ENCODE peak calls at places on chromosomes 3 and 15, in five cellular contexts. Q, T, M, U and J are unnamed samples.

GRCh38 chr15:61186905-61187865 is 41.9 kb downstream of the RORA start:
- DNase-seq in Q (no peak), T (no peak), M (no peak), U (no peak), J (peak)

GRCh38 chr15:52392008-52392687 is 96.5 kb upstream of the MYO5C start:
- DNase-seq in Q (peak), T (peak), M (no peak), U (no peak), J (no peak)

GRCh38 chr3:94121161-94121560 is 58.3 kb downstream of the NSUN3 start:
- DNase-seq in Q (no peak), T (no peak), M (no peak), U (no peak), J (no peak)

GRCh38 chr3:50321844-50322385 is 630 bp downstream of the HYAL2 start:
- DNase-seq in Q (no peak), T (no peak), M (no peak), U (no peak), J (no peak)

GRCh38 chr15:74888716-74889115 is 1.1 kb upstream of the MPI start:
- DNase-seq in Q (no peak), T (no peak), M (no peak), U (no peak), J (no peak)

GRCh38 chr3:46702246-46703012 is 1.2 kb downstream of the TMIE start:
- DNase-seq in Q (no peak), T (no peak), M (no peak), U (no peak), J (no peak)

GRCh38 chr15:62115847-62116246 is 49.1 kb downstream of the C2CD4A start:
- DNase-seq in Q (no peak), T (peak), M (no peak), U (no peak), J (no peak)

GRCh38 chr3:100257601-100258000 is 3.2 kb upstream of the TBC1D23 start:
- DNase-seq in Q (peak), T (no peak), M (no peak), U (no peak), J (no peak)

GRCh38 chr15:60426870-60427528 is 29.2 kb upstream of the ANXA2 start:
- DNase-seq in Q (peak), T (no peak), M (no peak), U (no peak), J (no peak)

GRCh38 chr3:97950360-97950759 is 21.9 kb downstream of the RIOX2 start:
- DNase-seq in Q (no peak), T (no peak), M (no peak), U (no peak), J (no peak)

GRCh38 chr3:35523838-35524237 is 115.5 kb upstream of the ARPP21 start:
- DNase-seq in Q (no peak), T (peak), M (no peak), U (no peak), J (no peak)

GRCh38 chr15:75508741-75509532 is 57.4 kb upstream of the SIN3A start:
- DNase-seq in Q (peak), T (peak), M (peak), U (no peak), J (peak)

GRCh38 chr3:121989943-121990342 is 32.1 kb downstream of the ILDR1 start:
- DNase-seq in Q (no peak), T (peak), M (no peak), U (no peak), J (no peak)

GRCh38 chr3:169501080-169501479 is 162.4 kb downstream of the MECOM start:
- DNase-seq in Q (no peak), T (no peak), M (no peak), U (no peak), J (peak)

GRCh38 chr3:161599702-161600101 is 103.1 kb downstream of the OTOL1 start:
- DNase-seq in Q (no peak), T (peak), M (no peak), U (no peak), J (no peak)

GRCh38 chr3:128801779-128802369 is 75.9 kb downstream of the RAB7A start:
- DNase-seq in Q (no peak), T (no peak), M (no peak), U (no peak), J (no peak)

GRCh38 chr3:128804017-128804816 is 75.2 kb upstream of the ACAD9 start:
- DNase-seq in Q (peak), T (no peak), M (peak), U (peak), J (no peak)

GRCh38 chr3:128803307-128803706 is 76.1 kb upstream of the ACAD9 start:
- DNase-seq in Q (no peak), T (no peak), M (no peak), U (no peak), J (no peak)

GRCh38 chr3:128799650-128800049 is 73.7 kb downstream of the RAB7A start:
- DNase-seq in Q (no peak), T (no peak), M (no peak), U (no peak), J (no peak)

GRCh38 chr3:128800241-128801187 is 74.5 kb downstream of the RAB7A start:
- DNase-seq in Q (no peak), T (no peak), M (no peak), U (no peak), J (no peak)
- TF ChIP-seq RAD21 in Q (no peak), T (no peak), M (no peak), U (no peak), J (no peak)

GRCh38 chr3:175179055-175179454 is 319.9 kb downstream of the NAALADL2 start:
- DNase-seq in Q (peak), T (peak), M (no peak), U (no peak), J (no peak)
- TF ChIP-seq RCOR1 in Q (no peak), T (no peak), M (no peak), U (no peak), J (no peak)

GRCh38 chr15:79031201-79031600 is 59.4 kb downstream of the RASGRF1 start:
- DNase-seq in Q (no peak), T (no peak), M (no peak), U (no peak), J (no peak)

GRCh38 chr15:79027532-79028410 is 62.8 kb downstream of the RASGRF1 start:
- DNase-seq in Q (no peak), T (no peak), M (no peak), U (no peak), J (no peak)

GRCh38 chr15:79025802-79026201 is 64.8 kb downstream of the RASGRF1 start:
- DNase-seq in Q (no peak), T (no peak), M (no peak), U (no peak), J (no peak)

GRCh38 chr15:79030470-79030869 is 60.1 kb downstream of the RASGRF1 start:
- DNase-seq in Q (no peak), T (no peak), M (no peak), U (no peak), J (no peak)

GRCh38 chr15:79028411-79028964 is 62.1 kb downstream of the RASGRF1 start:
- DNase-seq in Q (peak), T (peak), M (peak), U (no peak), J (peak)
- TF ChIP-seq RAD21 in Q (peak), T (peak), M (peak), U (peak), J (peak)

GRCh38 chr3:10248184-10248983 is at the start of gene TATDN2:
- DNase-seq in Q (peak), T (peak), M (peak), U (peak), J (peak)

GRCh38 chr3:10253731-10254130 is 5.5 kb downstream of the TATDN2 start:
- DNase-seq in Q (no peak), T (no peak), M (no peak), U (no peak), J (no peak)

GRCh38 chr3:10248984-10249748 is 907 bp downstream of the TATDN2 start:
- DNase-seq in Q (peak), T (peak), M (peak), U (no peak), J (peak)

GRCh38 chr3:10249833-10250232 is 1.6 kb downstream of the TATDN2 start:
- DNase-seq in Q (peak), T (no peak), M (no peak), U (no peak), J (no peak)

GRCh38 chr3:10251006-10251405 is 2.7 kb downstream of the TATDN2 start:
- DNase-seq in Q (no peak), T (no peak), M (no peak), U (no peak), J (no peak)
- TF ChIP-seq RCOR1 in Q (no peak), T (no peak), M (no peak), U (no peak), J (no peak)

GRCh38 chr3:55487376-55488241 is 503 bp upstream of the WNT5A start:
- DNase-seq in Q (peak), T (peak), M (no peak), U (no peak), J (peak)
- TF ChIP-seq RAD21 in Q (no peak), T (no peak), M (no peak), U (peak), J (no peak)

GRCh38 chr3:117997201-117998049 is 1037.2 kb downstream of the IGSF11 start:
- DNase-seq in Q (peak), T (peak), M (peak), U (peak), J (peak)
- TF ChIP-seq RCOR1 in Q (no peak), T (no peak), M (no peak), U (no peak), J (no peak)

DNA sequence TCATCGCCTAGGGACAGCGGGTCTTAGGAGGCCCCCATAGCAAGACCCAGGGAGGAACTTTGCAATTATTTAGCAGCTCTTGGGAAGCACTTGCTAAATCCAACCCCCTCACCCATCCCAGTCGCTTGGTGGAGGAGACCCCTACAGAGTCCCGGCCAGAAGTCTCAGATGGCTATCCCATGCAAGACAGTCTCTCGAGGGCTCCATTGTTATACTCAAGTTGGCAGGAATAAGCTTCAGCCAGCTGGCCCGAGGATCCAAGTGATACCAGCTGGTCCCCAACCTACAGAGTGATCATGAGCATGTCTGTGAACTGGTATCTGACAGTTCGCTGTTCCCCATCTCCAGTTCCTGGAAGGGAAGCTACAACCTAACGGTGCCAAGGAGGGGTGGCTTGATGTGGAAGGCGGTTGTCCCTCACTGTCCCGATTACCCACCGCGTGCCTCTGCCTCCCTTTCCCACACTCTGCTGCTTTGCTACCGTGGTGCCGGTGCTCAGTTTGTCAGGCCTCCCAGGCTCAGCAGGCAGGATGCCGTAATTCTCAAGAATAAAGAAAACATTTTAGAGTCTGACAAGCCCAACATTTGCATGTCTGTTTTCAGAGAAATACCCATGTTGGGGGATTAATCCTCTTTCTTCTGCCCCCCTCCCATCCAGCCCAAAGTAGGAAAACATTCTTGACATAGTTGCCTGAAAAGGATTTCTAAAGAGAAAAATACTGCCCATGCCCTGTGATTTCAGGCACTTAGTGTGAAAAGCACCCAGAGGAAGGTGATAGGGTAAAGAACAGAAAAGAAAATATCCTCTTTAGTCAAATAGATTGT is 49.5 kb upstream of the HES1 start:
- DNase-seq in Q (no peak), T (no peak), M (no peak), U (no peak), J (no peak)
- TF ChIP-seq RAD21 in Q (no peak), T (no peak), M (no peak), U (no peak), J (no peak)

DNA sequence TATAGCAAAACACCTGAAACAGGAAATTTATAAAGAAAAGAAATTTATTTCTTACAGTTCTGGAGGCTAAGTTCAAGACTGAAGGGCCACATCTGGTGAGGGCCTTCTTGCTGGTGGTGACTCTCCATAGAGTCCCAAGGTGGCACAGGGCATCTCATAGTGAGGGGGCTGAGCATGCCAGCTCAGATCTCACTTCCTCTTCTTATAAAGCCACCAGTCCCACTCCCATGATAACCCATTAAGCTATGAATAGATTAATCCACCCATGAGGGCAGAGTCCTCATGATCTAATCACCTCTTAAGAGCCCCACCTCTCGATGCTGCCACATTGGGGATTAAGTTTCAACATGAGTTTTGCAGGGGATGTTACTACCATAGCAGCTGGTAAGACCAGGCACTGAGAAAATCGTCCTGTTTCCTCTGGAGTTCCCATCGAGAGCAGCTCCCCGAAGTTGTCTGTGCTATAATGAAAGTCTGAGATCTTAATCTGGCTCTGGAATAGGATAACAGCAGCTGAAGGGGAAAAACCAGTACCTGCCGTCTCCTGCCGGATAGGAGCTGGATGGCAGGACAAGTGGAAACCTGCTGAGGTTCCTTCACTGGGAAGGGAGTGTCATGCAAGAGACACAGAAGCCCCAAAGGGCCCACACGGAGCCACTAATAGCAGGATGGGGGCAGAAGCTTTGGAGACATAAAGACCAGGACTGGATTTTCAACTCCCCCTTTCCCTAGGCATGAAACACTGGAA is 79.5 kb upstream of the EPHB3 start:
- DNase-seq in Q (no peak), T (no peak), M (no peak), U (no peak), J (no peak)
- TF ChIP-seq RCOR1 in Q (no peak), T (no peak), M (no peak), U (no peak), J (no peak)

DNA sequence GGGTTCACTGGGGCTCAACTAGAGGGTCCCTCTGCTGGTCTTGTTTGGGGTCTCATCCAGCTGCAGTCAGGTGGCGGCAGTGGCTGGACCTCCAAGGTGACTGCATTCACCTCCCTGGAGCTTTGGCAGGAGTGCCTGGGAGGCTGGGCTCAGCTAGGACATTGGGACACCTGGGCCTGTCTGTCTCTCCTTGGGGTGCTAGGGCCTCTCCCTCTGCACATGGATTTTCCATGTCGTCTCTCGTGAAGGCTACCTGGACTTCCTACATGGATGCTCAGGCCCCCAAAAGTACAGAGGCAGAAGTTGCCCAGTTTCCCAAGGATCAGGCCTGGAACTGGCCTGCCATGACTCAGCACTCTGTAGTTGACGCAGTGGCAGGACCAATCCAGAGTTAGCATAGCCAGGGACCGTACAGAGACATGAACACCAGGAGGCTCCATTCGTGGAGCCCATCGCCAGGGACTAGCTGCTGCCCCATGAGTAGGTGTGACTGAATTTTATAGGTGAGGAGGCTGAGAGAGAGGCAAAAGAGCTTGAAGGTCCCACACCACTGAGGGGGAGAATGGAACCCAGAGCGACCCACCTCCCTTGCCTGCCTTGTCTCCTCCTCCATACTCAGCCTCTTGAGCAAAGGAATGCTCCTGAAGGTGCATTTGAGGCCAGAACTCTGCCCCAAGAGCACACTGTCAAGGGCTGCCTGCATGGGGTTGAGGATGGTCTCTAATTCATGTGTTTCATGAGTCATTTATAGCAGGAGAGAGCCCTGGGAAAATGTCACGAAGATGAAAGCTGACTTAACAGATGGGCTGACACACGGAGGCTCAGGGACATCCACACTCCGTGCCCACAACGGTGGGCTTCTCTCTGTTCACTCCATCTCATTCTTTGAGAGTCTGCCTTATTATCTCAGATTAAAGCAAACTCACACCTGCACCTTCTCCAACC is 13.0 kb upstream of the ALDH1A3 start:
- DNase-seq in Q (peak), T (peak), M (peak), U (no peak), J (no peak)
- TF ChIP-seq RAD21 in Q (no peak), T (no peak), M (no peak), U (no peak), J (no peak)

GRCh38 chr15:58014470-58014869 is 51.0 kb downstream of the ALDH1A2 start:
- DNase-seq in Q (no peak), T (no peak), M (no peak), U (no peak), J (no peak)
- TF ChIP-seq RCOR1 in Q (no peak), T (no peak), M (no peak), U (no peak), J (no peak)